ENCODE peak calls at places on chromosome 9, in six cellular contexts. M is astrocyte of the cerebellum, G is astrocyte, C is nephron progenitor cell, A is right lobe of liver, O is adrenal gland. V is an unnamed sample.

GRCh38 chr9:134231330-134231745 is 67.0 kb upstream of the RNU6ATAC start:
- DNase-seq in M (no peak), G (no peak), A (peak; percentile 39), C (no peak), O (no peak), V (no peak)

GRCh38 chr9:124334568-124335319 is 77.0 kb downstream of the NEK6 start:
- DNase-seq in C (no peak), G (no peak), O (no peak), M (no peak), A (no peak), V (no peak)

GRCh38 chr9:13171261-13171660 is 108.2 kb downstream of the MPDZ start:
- DNase-seq in C (no peak), M (no peak), O (no peak), A (no peak), G (peak; percentile 55), V (no peak)

GRCh38 chr9:4849364-4849763 is 56.6 kb downstream of the RCL1 start:
- DNase-seq in G (no peak), O (no peak), A (peak; percentile 38), C (no peak), M (no peak), V (no peak)

GRCh38 chr9:35958104-35958825 is at the start of gene OR2S2:
- DNase-seq in A (no peak), O (no peak), C (no peak), M (no peak), G (no peak), V (no peak)

GRCh38 chr9:117448066-117448465 is 33.2 kb upstream of the ASTN2 start:
- DNase-seq in O (no peak), A (no peak), C (no peak), G (no peak), M (no peak), V (peak; percentile 7)

GRCh38 chr9:96158909-96159575 is 142.9 kb downstream of the HSD17B3 start:
- DNase-seq in O (no peak), C (no peak), G (peak; percentile 70), M (no peak), A (no peak), V (no peak)

GRCh38 chr9:131056781-131057506 is 39.4 kb upstream of the AIF1L start:
- DNase-seq in G (no peak), O (no peak), M (no peak), C (no peak), A (no peak), V (no peak)

GRCh38 chr9:135240222-135240621 is 152.8 kb downstream of the OLFM1 start:
- DNase-seq in C (no peak), A (no peak), O (no peak), G (no peak), M (no peak), V (no peak)

GRCh38 chr9:28779240-28779639 is 1206.0 kb upstream of the C9orf72 start:
- DNase-seq in C (no peak), G (no peak), M (no peak), O (no peak), A (no peak), V (peak; percentile 69)

GRCh38 chr9:132494857-132495256 is 84.8 kb downstream of the CFAP77 start:
- DNase-seq in M (no peak), A (no peak), G (no peak), O (no peak), C (no peak), V (no peak)

GRCh38 chr9:35774907-35775635 is 16.3 kb upstream of the NPR2 start:
- DNase-seq in O (peak; percentile 43), A (no peak), C (no peak), G (no peak), M (no peak), V (no peak)

GRCh38 chr9:131020388-131020787 is 11.4 kb downstream of the LAMC3 start:
- DNase-seq in G (peak; percentile 57), M (no peak), A (no peak), C (no peak), O (no peak), V (no peak)

GRCh38 chr9:112248722-112249121 is 73.6 kb upstream of the SUSD1 start:
- DNase-seq in G (peak; percentile 36), A (no peak), O (no peak), M (no peak), C (no peak), V (peak; percentile 37)

GRCh38 chr9:5851445-5851844 is 18.5 kb upstream of the ERMP1 start:
- DNase-seq in O (peak; percentile 46), G (peak; percentile 45), M (no peak), C (no peak), A (no peak), V (peak; percentile 93)

DNA sequence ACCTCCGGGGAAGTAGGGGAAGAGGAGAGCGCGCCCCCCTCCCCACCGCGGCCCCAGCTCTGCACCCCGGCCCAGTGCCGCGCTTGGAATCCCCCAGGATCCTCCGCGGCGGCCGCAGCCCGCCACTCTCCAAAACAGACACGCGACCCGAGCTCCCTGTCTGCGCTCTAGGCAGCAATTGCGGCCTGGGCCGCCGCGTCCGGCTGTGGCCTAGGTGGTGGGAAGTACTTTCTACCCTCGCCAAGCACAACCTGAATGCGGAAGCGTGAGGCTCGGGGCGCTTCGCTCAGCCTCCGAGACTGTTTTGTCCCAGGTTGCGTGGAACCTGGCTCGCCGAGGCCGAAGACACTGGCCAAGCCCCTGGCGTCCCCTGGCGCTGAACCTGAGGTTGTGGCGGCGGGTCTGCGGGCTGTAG is 3.3 kb upstream of the FOXB2 start:
- DNase-seq in A (no peak), O (no peak), M (no peak), C (peak; percentile 66), G (no peak), V (no peak)
- TF ChIP-seq CTCF in A (no peak), O (no peak), M (no peak), C (no peak), G (no peak), V (no peak)

GRCh38 chr9:126916909-126917308 is 2.3 kb downstream of the RALGPS1 start:
- DNase-seq in O (no peak), G (no peak), A (no peak), M (no peak), C (no peak), V (no peak)
- TF ChIP-seq CTCF in O (no peak), G (no peak), A (no peak), M (no peak), C (no peak), V (no peak)

DNA sequence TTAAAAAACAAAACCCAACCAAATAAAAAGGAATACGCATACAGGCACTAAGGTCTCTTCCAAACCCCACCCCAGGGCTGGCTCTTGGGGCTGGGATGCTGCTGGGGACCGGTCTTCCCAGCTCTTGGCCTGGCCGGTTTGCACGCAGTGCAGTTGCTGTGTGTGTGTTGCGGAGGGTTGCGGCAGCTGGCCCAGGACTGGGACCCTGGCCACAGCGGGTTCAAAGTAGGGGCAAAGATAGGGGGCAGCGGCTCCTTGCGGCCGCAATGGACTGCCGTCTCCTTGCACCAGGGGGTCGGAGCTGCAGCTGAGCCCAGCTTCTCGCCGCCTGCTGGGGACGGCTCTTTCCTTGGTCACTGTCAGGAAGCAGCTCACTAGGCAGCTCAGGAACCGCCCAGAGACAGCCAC is 5.0 kb downstream of the DMRT3 start:
- DNase-seq in A (no peak), M (no peak), O (no peak), G (no peak), C (peak; percentile 47), V (no peak)
- TF ChIP-seq CTCF in A (no peak), M (no peak), O (no peak), G (no peak), C (peak; percentile 29), V (no peak)

DNA sequence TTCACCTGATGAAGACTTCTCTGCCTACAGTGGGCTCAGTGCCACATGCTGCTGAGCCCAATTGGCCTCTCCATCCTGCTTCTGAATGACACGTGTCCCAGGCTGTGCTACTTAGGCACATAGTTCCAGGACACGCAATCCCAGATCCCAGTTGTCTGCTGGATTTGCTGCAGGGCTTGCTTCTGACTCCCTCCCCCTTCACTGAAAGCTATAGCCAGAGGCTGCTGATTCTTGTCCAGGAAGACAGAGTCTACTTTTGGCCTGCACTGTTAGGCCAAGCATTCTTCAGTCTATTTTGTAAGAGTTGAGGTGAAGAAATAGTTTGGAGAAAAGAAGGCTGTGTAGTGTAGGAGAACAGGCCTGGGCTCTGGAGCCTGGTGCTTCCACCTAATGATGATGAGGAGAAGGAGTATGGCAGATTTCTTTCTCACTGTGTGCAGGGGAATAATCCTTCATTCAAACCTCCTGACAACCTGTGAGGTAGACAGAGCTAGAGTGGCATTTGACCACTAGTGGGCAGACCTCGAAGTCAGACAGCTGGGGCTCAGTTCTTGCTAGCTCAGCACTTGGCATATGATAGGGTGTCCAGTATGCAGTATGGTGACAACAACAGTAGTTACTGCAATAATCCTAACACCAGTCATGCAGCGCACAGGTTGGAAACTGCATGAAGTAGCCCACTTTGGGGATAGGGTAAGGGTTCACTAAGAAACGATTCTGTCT is 19.5 kb upstream of the ASPN start:
- DNase-seq in G (no peak), M (no peak), C (no peak), A (peak; percentile 29), O (peak; percentile 42), V (peak; percentile 68)
- TF ChIP-seq CTCF in G (peak; percentile 26), M (peak; percentile 32), C (peak; percentile 44), A (peak; percentile 54), O (peak; percentile 39), V (peak; percentile 47)

GRCh38 chr9:72533322-72533721 is 11.9 kb downstream of the TMC1 start:
- DNase-seq in A (no peak), O (no peak), G (peak; percentile 84), C (no peak), M (no peak), V (no peak)
- TF ChIP-seq CTCF in A (no peak), O (no peak), G (no peak), C (no peak), M (no peak), V (no peak)

GRCh38 chr9:119991797-119992196 is 588.2 kb downstream of the CDK5RAP2 start:
- DNase-seq in O (no peak), A (no peak), M (no peak), G (no peak), C (no peak), V (no peak)

GRCh38 chr9:119986205-119986604 is 593.8 kb downstream of the CDK5RAP2 start:
- DNase-seq in A (peak; percentile 28), C (no peak), M (no peak), G (no peak), O (no peak), V (no peak)
- TF ChIP-seq CTCF in A (no peak), C (no peak), M (no peak), G (no peak), O (no peak), V (no peak)

DNA sequence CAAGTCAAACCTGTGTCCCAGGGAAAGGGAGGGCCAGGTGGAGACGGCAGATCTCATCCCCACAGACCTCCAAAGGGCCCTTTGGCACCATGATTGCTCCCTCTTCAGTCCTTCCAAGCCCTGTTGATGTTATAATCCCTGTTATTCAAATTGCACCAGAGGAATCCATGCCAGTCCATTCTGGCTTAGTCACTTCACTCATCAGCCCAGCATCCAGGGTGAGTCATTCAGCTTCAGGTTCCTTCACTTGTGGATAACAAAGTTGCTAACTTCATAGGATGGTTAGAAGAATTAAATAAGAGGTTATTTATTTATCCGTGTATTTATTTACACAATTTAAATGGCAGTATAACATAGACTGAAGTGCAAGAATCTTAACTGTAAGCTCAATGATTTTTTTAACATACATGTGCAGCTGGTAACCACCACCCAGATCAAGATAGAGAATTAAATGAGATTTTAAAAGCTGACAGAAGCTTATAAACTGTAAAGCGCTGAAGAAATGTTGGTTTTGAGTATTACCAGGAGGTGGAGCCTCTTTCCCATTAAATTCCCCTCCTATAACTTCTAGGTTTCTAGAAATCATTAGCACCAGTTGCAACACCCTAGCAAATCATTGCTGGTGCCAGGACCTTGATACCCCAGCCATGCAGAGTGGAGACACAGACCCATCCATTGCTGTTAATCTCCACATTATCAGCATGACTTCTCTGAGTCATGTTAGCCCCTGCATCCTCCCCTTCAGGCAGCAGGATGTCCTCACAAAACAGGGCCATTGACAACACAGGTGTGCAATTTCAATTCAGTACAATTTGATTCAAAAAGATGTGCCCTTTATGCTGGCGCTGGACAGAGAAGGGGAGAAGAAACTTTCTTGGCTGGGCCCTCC is 77.4 kb downstream of the SEC61B start:
- DNase-seq in O (peak; percentile 36), C (no peak), M (peak; percentile 28), G (peak; percentile 58), A (no peak), V (peak; percentile 56)
- TF ChIP-seq CTCF in O (peak; percentile 19), C (no peak), M (peak; percentile 6), G (peak; percentile 15), A (peak; percentile 39), V (peak; percentile 18)